ENCODE peak calls at places on chromosomes 16 and 17, in seven cellular contexts. A, K, D, P, U, C and V are unnamed samples.

GRCh38 chr16:1538804-1539520 is 5.5 kb downstream of the TMEM204 start:
- DNase-seq in C (peak; percentile 45), P (no peak), K (no peak), D (no peak), A (no peak), U (no peak), V (no peak)

GRCh38 chr17:6752068-6752909 is 3.6 kb upstream of the XAF1 start:
- DNase-seq in C (no peak), K (no peak), U (peak; percentile 42), D (peak; percentile 96), P (no peak), A (no peak), V (peak; percentile 81)

GRCh38 chr17:68820825-68821481 is 134.2 kb downstream of the ABCA8 start:
- DNase-seq in D (no peak), U (no peak), A (no peak), P (no peak), K (no peak), C (no peak), V (peak; percentile 99)

GRCh38 chr17:68491864-68492263 is 20.4 kb upstream of the PRKAR1A start:
- DNase-seq in K (no peak), C (no peak), P (no peak), D (no peak), A (no peak), U (peak; percentile 55), V (no peak)

GRCh38 chr17:59527931-59528330 is 37.5 kb upstream of the DHX40 start:
- DNase-seq in C (no peak), P (no peak), U (no peak), A (no peak), D (no peak), K (no peak), V (no peak)

GRCh38 chr17:82267575-82268379 is 5.7 kb downstream of the CSNK1D start:
- DNase-seq in P (peak; percentile 31), C (peak; percentile 35), U (peak; percentile 95), K (no peak), D (peak; percentile 95), A (no peak), V (peak; percentile 99)

GRCh38 chr17:28926366-28926765 is 23.5 kb upstream of the DHRS13 start:
- DNase-seq in K (no peak), P (no peak), U (no peak), A (no peak), D (no peak), C (no peak), V (no peak)

GRCh38 chr16:88783391-88784073 is 1.5 kb downstream of the PIEZO1 start:
- DNase-seq in K (no peak), A (no peak), C (no peak), U (no peak), D (no peak), P (no peak), V (no peak)

GRCh38 chr17:61403846-61404701 is 4.4 kb downstream of the TBX2 start:
- DNase-seq in P (no peak), K (no peak), D (no peak), A (no peak), U (no peak), C (no peak), V (no peak)

GRCh38 chr16:77675464-77676324 is 46.6 kb upstream of the NUDT7 start:
- DNase-seq in U (peak; percentile 68), A (peak; percentile 17), K (peak; percentile 15), C (peak; percentile 56), P (peak; percentile 8), D (peak; percentile 79), V (peak; percentile 74)

GRCh38 chr17:79306688-79307323 is 232.2 kb downstream of the ENGASE start:
- DNase-seq in C (no peak), U (no peak), K (no peak), D (no peak), A (no peak), P (no peak), V (no peak)

GRCh38 chr17:49337900-49338299 is 24.1 kb downstream of the ZNF652 start:
- DNase-seq in K (no peak), P (no peak), U (no peak), A (no peak), D (no peak), C (no peak), V (no peak)

GRCh38 chr17:72662827-72663190 is 429.7 kb downstream of the SLC39A11 start:
- DNase-seq in C (no peak), D (no peak), A (no peak), K (no peak), P (no peak), U (no peak), V (no peak)

GRCh38 chr17:38586788-38587187 is 19.0 kb downstream of the SRCIN1 start:
- DNase-seq in C (no peak), U (no peak), P (no peak), K (no peak), D (no peak), A (no peak), V (no peak)

GRCh38 chr16:57893559-57894389 is 77.2 kb downstream of the CNGB1 start:
- DNase-seq in U (peak; percentile 55), A (no peak), K (no peak), P (no peak), D (peak; percentile 64), C (no peak), V (peak; percentile 99)

GRCh38 chr16:1543085-1543896 is 9.8 kb downstream of the TMEM204 start:
- DNase-seq in P (peak; percentile 42), U (peak; percentile 61), D (peak; percentile 60), K (no peak), C (peak; percentile 71), A (no peak), V (peak; percentile 39)

GRCh38 chr17:17681187-17681743 is at the start of gene RAI1:
- DNase-seq in U (peak; percentile 74), P (peak; percentile 62), C (peak; percentile 76), A (peak; percentile 54), D (peak; percentile 93), K (peak; percentile 49), V (peak; percentile 56)

GRCh38 chr16:67349172-67349571 is 22.6 kb downstream of the LRRC36 start:
- DNase-seq in U (no peak), A (no peak), C (no peak), K (no peak), P (no peak), D (no peak), V (peak; percentile 53)

GRCh38 chr16:59886021-59886420 is 1151.9 kb upstream of the GOT2 start:
- DNase-seq in D (peak; percentile 72), U (no peak), C (no peak), A (no peak), K (no peak), P (no peak), V (no peak)

GRCh38 chr17:37506678-37507077 is 17.0 kb downstream of the DUSP14 start:
- DNase-seq in A (no peak), U (no peak), D (peak; percentile 40), K (no peak), C (no peak), P (no peak), V (peak; percentile 55)

GRCh38 chr16:19086322-19087199 is 19.1 kb downstream of the COQ7 start:
- DNase-seq in D (peak; percentile 91), C (peak; percentile 76), K (peak; percentile 49), P (peak; percentile 59), U (peak; percentile 86), A (peak; percentile 64), V (peak; percentile 95)

GRCh38 chr17:32523827-32524552 is 37.2 kb downstream of the CDK5R1 start:
- DNase-seq in A (no peak), U (no peak), P (no peak), C (peak; percentile 31), D (no peak), K (no peak), V (no peak)

GRCh38 chr17:28563475-28563874 is 7.8 kb downstream of the PIGS start:
- DNase-seq in U (no peak), A (no peak), C (no peak), D (peak; percentile 64), K (no peak), P (no peak), V (peak; percentile 73)

GRCh38 chr16:1089439-1089821 is 6.6 kb downstream of the C1QTNF8 start:
- DNase-seq in K (no peak), P (no peak), U (no peak), A (no peak), C (no peak), D (no peak), V (no peak)

GRCh38 chr16:81632392-81633146 is 146.5 kb upstream of the PLCG2 start:
- DNase-seq in D (peak; percentile 65), C (peak; percentile 77), K (peak; percentile 71), P (peak; percentile 65), U (peak; percentile 43), A (peak; percentile 39), V (no peak)

GRCh38 chr17:10352866-10353265 is 19.9 kb downstream of the MYH13 start:
- DNase-seq in C (no peak), K (no peak), D (no peak), U (no peak), P (no peak), A (no peak), V (no peak)

GRCh38 chr16:67247698-67248400 is 568 bp upstream of the FHOD1 start:
- DNase-seq in D (no peak), A (no peak), P (no peak), U (no peak), K (no peak), C (no peak), V (no peak)

GRCh38 chr16:68490829-68491575 is 42.7 kb upstream of the SMPD3 start:
- DNase-seq in C (no peak), U (peak; percentile 59), P (no peak), D (peak; percentile 73), A (no peak), K (no peak), V (no peak)